ENCODE peak calls at places on chromosome X, in four cellular contexts. H is IMR-90, Q is cardiac muscle cell, S is Peyer's patch. R is an unnamed sample.

GRCh38 chrX:68146054-68146453 is 287.2 kb downstream of the OPHN1 start:
- DNase-seq in H (peak; percentile 62), Q (peak; percentile 35), S (no peak), R (peak; percentile 47)

GRCh38 chrX:37763400-37763799 is 16.5 kb upstream of the CYBB start:
- DNase-seq in H (no peak), Q (no peak), S (no peak), R (no peak)

GRCh38 chrX:47499291-47499690 is 16.3 kb upstream of the ZNF41 start:
- DNase-seq in H (no peak), Q (no peak), S (no peak), R (peak; percentile 7)

GRCh38 chrX:101759000-101759399 is 99.3 kb upstream of the ARMCX2 start:
- DNase-seq in H (peak; percentile 49), Q (peak; percentile 63), S (no peak), R (peak; percentile 65)

GRCh38 chrX:125680366-125680765 is 360.7 kb downstream of the TEX13C start:
- DNase-seq in H (no peak), Q (no peak), S (no peak), R (no peak)

GRCh38 chrX:149280011-149280410 is 225.1 kb downstream of the IDS start:
- DNase-seq in H (no peak), Q (no peak), S (no peak), R (no peak)

GRCh38 chrX:71251456-71251973 is 2.4 kb downstream of the ZMYM3 start:
- DNase-seq in H (no peak), Q (no peak), S (no peak), R (no peak)

GRCh38 chrX:10166731-10167149 is 10.0 kb downstream of the CLCN4 start:
- DNase-seq in H (no peak), Q (no peak), S (no peak), R (no peak)

GRCh38 chrX:153599192-153600031 is 473 bp upstream of the CCNQ start:
- DNase-seq in H (peak; percentile 81), Q (peak; percentile 88), S (peak; percentile 89), R (peak; percentile 91)

DNA sequence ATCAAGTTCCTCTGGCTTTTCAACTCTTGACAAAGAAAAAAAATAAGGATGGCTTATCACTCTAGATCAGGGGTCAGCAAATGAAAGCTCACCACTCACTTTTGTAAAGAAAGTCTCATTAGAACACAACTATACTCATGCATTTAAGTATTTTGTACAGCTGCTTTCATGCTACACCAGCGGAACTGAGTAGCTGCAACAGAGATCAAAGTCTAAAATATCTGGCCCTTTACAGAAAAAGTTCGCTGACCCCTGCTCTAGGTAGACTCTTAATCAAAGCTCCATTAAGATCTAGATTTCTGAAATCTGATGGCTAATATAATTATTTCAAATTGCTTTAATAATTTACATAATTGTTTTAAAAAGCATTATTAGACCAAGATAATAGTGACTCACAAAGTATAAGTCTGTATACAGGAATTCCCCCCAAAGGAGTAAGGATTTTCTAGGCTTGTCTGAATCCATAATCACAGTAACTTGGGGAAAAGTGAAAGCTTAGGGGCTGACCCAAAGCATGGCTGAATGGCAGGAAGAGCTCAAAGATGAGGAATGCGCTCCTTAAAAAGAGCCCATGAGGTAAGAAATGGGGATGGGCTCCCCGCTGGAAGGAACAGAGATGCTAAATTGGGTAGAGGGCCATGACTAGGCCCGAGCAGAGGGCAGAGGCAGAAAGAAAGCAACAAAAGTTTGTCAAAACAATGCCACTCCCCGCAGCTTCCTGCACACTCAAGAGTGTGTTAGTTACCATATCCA is 140.3 kb downstream of the SH3KBP1 start:
- DNase-seq in H (no peak), Q (no peak), S (no peak), R (no peak)
- H3K4me1 ChIP-seq in H (no peaks in the 10 kb centered on the region), Q (no peaks in the 10 kb centered on the region), S (peaks cover 5% of the 10 kb centered on the region), R (no peaks in the 10 kb centered on the region)

DNA sequence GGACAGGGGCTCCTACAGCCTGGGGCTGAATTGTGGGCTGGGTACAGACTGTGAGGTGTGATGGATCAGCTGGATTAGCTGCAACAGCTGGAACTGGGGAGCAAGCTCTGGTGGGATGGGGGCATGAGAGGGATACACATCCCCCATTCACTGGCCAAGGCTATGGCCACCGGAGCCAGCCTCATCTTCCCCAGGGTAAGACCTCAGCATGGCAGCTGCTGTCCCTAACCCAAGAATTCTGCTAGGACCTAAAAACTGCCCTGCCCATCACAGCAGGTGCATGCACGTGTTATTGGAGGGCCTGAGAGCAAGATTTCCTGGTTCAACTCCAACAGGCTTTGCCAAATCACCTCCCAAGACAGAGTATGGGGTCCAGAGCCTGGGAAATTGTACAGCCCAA is 258.6 kb upstream of the AGTR2 start:
- DNase-seq in H (no peak), Q (no peak), S (no peak), R (no peak)
- H3K9me3 ChIP-seq in H (peaks cover 4% of the 10 kb centered on the region), Q (no peaks in the 10 kb centered on the region), S (no peaks in the 10 kb centered on the region), R (no peaks in the 10 kb centered on the region)

DNA sequence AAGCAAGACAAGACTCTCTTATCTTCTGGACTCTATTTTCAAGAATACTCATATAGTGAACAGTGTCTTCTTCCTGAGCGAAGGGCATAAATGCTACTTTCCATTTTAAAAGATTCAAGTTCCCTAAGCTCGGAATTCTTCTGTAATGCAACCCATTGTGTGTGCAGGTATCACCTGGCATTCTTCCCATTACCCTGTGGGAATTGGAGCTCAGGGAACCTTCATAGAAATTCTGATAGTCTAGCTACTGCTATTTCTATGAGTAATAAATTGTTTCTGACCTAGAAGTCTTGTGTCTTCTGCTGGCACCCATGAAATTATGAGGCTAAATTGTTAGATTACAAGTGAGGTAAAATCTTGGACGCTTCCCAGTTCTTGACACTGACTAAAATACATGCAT is 324.1 kb upstream of the DIPK2B start:
- DNase-seq in H (no peak), Q (no peak), S (no peak), R (peak; percentile 25)
- H3K4me1 ChIP-seq in H (no peaks in the 10 kb centered on the region), Q (no peaks in the 10 kb centered on the region), S (no peaks in the 10 kb centered on the region), R (no peaks in the 10 kb centered on the region)

GRCh38 chrX:38864165-38864564 is 62.9 kb downstream of the MID1IP1 start:
- DNase-seq in H (peak; percentile 20), Q (no peak), S (no peak), R (no peak)
- H3K9me3 ChIP-seq in H (no peaks in the 10 kb centered on the region), Q (no peaks in the 10 kb centered on the region), S (no peaks in the 10 kb centered on the region), R (no peaks in the 10 kb centered on the region)

R was measured in PC-3.